ENCODE peak calls at places on chromosomes 12 and 14, in eight cellular contexts. G is heart right ventricle, P is bronchial epithelial cell, K is spleen, I is GM12864, N is foreskin keratinocyte, V is H9, C is right atrium auricular region. J is an unnamed sample.

GRCh38 chr14:92397140-92397815 is 74.3 kb downstream of the SLC24A4 start:
- DNase-seq in G (no peak), P (peak; percentile 78), K (no peak), I (no peak), N (peak; percentile 75), V (no peak), C (no peak), J (no peak)

GRCh38 chr12:76480800-76481199 is 78.8 kb downstream of the OSBPL8 start:
- DNase-seq in G (no peak), P (no peak), K (no peak), I (no peak), N (no peak), V (no peak), C (no peak), J (no peak)

GRCh38 chr14:68104518-68104917 is 284.9 kb downstream of the RAD51B start:
- DNase-seq in G (no peak), P (peak; percentile 98), K (no peak), I (no peak), N (peak; percentile 97), V (no peak), C (no peak), J (no peak)

GRCh38 chr14:37413504-37414003 is 181.5 kb downstream of the FOXA1 start:
- DNase-seq in G (no peak), P (no peak), K (no peak), I (no peak), N (no peak), V (no peak), C (no peak), J (no peak)

GRCh38 chr12:111124183-111124582 is 203.8 kb upstream of the MYL2 start:
- DNase-seq in G (no peak), P (no peak), K (no peak), I (no peak), N (no peak), V (no peak), C (no peak), J (no peak)

GRCh38 chr12:13250416-13250815 is 53.9 kb downstream of the EMP1 start:
- DNase-seq in G (no peak), P (peak; percentile 92), K (no peak), I (no peak), N (peak; percentile 88), V (no peak), C (no peak), J (no peak)

GRCh38 chr12:120684523-120684932 is 2.4 kb upstream of the MLEC start:
- DNase-seq in G (no peak), P (peak; percentile 74), K (no peak), I (peak; percentile 65), N (peak; percentile 77), V (no peak), C (no peak), J (no peak)

GRCh38 chr14:61321385-61322010 is at the start of gene PRKCH:
- DNase-seq in G (peak; percentile 84), P (peak; percentile 75), K (peak; percentile 94), I (no peak), N (peak; percentile 68), V (peak; percentile 74), C (peak; percentile 77), J (peak; percentile 73)

GRCh38 chr14:77965919-77966435 is 166.1 kb downstream of the ADCK1 start:
- DNase-seq in G (no peak), P (peak; percentile 44), K (peak; percentile 76), I (no peak), N (peak; percentile 30), V (peak; percentile 57), C (no peak), J (peak; percentile 70)

GRCh38 chr12:3520711-3521110 is 29.7 kb downstream of the PRMT8 start:
- DNase-seq in G (no peak), P (no peak), K (no peak), I (no peak), N (no peak), V (no peak), C (no peak), J (no peak)

GRCh38 chr14:74879427-74880180 is 2.1 kb upstream of the DLST start:
- DNase-seq in G (no peak), P (no peak), K (no peak), I (no peak), N (no peak), V (no peak), C (no peak), J (no peak)

GRCh38 chr12:26845984-26846383 is 13.0 kb upstream of the ITPR2 start:
- DNase-seq in G (peak; percentile 21), P (peak; percentile 59), K (no peak), I (no peak), N (no peak), V (no peak), C (peak; percentile 66), J (no peak)

GRCh38 chr12:112967858-112968257 is 10.5 kb upstream of the OAS2 start:
- DNase-seq in G (no peak), P (no peak), K (no peak), I (no peak), N (no peak), V (no peak), C (no peak), J (no peak)

GRCh38 chr14:62015945-62016344 is 253.7 kb downstream of the SNAPC1 start:
- DNase-seq in G (no peak), P (peak; percentile 41), K (no peak), I (no peak), N (peak; percentile 84), V (no peak), C (no peak), J (no peak)

GRCh38 chr14:61754627-61755381 is 7.4 kb upstream of the SNAPC1 start:
- DNase-seq in G (no peak), P (peak; percentile 29), K (no peak), I (no peak), N (no peak), V (no peak), C (no peak), J (no peak)

GRCh38 chr12:49487605-49488004 is 51.2 kb upstream of the KCNH3 start:
- DNase-seq in G (no peak), P (no peak), K (no peak), I (no peak), N (peak; percentile 17), V (no peak), C (no peak), J (no peak)

DNA sequence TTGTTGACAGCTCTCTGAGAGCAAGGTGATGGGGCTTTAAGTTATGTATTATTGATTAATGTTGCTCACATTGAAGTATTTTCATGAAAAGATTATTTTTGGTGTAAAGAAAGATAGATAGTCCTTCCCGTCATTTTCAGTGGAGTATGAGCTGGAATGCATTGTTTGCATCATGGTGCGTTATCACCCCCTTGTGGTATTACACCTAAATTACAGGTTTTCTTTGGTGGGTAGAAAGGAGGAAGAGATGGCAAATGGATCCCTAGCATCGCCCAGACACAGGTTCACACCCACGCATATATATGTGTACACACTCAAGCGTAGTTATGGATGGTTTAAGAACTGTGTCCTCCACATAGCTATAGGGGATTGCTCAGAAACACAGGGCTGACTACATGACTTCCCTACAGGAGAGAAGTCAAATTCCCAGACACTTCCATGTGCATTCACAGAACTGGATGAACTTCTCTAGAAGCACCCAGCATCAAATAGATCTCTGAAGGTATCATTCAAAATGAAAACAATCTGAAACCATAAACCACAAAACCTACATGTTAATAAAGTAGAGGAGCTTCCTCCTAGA is 14.4 kb upstream of the SERPINA10 start:
- DNase-seq in G (no peak), P (peak; percentile 7), K (no peak), I (no peak), N (no peak), V (no peak), C (no peak), J (no peak)
- TF ChIP-seq CTCF in G (no peak), P (peak; percentile 4), K (no peak), I (peak; percentile 40), N (peak; percentile 69), V (peak; percentile 80), C (peak; percentile 16), J (peak; percentile 39)

GRCh38 chr14:89566180-89566579 is 149.1 kb upstream of the FOXN3 start:
- DNase-seq in G (no peak), P (no peak), K (no peak), I (no peak), N (no peak), V (no peak), C (no peak), J (no peak)
- TF ChIP-seq CTCF in G (no peak), P (no peak), K (no peak), I (no peak), N (no peak), V (no peak), C (no peak), J (no peak)

GRCh38 chr12:91892081-91892855 is 253.4 kb downstream of the BTG1 start:
- DNase-seq in G (no peak), P (no peak), K (no peak), I (no peak), N (no peak), V (no peak), C (no peak), J (no peak)
- TF ChIP-seq CTCF in G (no peak), P (no peak), K (no peak), I (no peak), N (no peak), V (no peak), C (no peak), J (no peak)

DNA sequence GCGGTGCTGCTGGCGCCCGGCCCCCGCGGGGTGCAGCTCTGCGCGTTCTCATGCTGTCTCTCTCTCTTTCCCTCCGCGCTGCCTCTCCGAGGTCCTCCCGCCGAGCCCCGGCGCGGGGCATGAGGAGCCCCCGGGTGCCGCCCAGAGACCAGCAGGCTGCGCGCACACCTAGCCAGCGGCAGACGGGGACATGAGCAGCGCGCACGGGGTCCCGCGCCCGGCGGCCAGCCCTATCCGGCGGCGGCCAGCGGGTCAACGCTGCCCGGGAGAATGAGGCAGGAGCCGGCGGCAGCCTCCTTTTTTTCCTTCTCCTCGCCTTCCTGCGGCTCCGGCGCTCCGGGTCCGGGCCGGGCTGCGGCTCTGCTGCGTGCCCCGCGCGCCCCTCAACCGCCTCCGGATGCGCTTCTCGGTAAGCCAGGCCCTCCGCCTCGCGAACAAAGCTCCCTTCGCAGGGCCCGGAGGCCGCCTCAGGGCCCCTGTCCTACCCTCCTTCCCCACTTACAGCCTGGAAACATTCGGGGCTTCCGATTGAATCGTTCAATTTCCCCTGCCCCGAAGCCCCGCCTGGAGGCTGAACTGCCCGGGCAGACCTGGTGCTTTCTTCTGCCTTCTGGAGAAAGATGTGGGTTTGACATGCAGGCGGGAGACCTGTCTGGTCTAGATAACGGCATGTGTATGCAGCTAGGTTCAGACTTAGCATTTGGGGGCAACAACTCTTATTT is at the start of gene TUNAR:
- DNase-seq in G (no peak), P (no peak), K (no peak), I (no peak), N (no peak), V (peak; percentile 49), C (no peak), J (peak; percentile 54)
- TF ChIP-seq CTCF in G (no peak), P (peak; percentile 28), K (no peak), I (no peak), N (no peak), V (no peak), C (peak; percentile 34), J (no peak)

GRCh38 chr14:52929192-52929807 is 21.6 kb downstream of the FERMT2 start:
- DNase-seq in G (no peak), P (no peak), K (no peak), I (no peak), N (no peak), V (no peak), C (no peak), J (no peak)
- TF ChIP-seq CTCF in G (no peak), P (no peak), K (no peak), I (no peak), N (no peak), V (no peak), C (no peak), J (no peak)

GRCh38 chr14:100078997-100079561 is 13.9 kb downstream of the EVL start:
- DNase-seq in G (no peak), P (no peak), K (peak; percentile 87), I (no peak), N (no peak), V (peak; percentile 78), C (no peak), J (no peak)
- TF ChIP-seq CTCF in G (no peak), P (no peak), K (no peak), I (no peak), N (peak; percentile 49), V (peak; percentile 33), C (no peak), J (no peak)

J was measured in nephron progenitor cell.